ENCODE peak calls at places on chromosomes 6 and 20, in nine cellular contexts. B is suprapubic skin; A is lower lobe of right lung; X is CD4-positive, alpha-beta T cell; U is A549; J is PC-3; O is hepatocyte; Q is SK-N-SH; G is neural progenitor cell. D is an unnamed sample.

GRCh38 chr6:149846321-149846720 is 17.8 kb downstream of the LRP11 start:
- DNase-seq in B (no peak), Q (no peak), A (peak), U (no peak), G (no peak), O (no peak), J (peak), X (no peak), D (peak)

GRCh38 chr20:19129976-19130612 is 82.3 kb upstream of the SLC24A3 start:
- DNase-seq in X (no peak), A (no peak), B (no peak), O (peak), G (no peak), J (no peak), U (no peak), Q (no peak), D (no peak)

GRCh38 chr6:169326067-169326799 is 72.6 kb upstream of the THBS2 start:
- DNase-seq in Q (peak), U (no peak), G (peak), J (peak), B (no peak), O (peak), A (no peak), X (no peak), D (no peak)

GRCh38 chr6:39153766-39154397 is 38.9 kb upstream of the SAYSD1 start:
- DNase-seq in X (no peak), G (no peak), Q (no peak), O (no peak), U (no peak), A (no peak), J (no peak), B (no peak), D (no peak)

GRCh38 chr6:49457771-49458170 is 5.3 kb downstream of the MMUT start:
- DNase-seq in A (no peak), J (no peak), O (no peak), X (no peak), B (no peak), Q (no peak), G (no peak), U (no peak), D (no peak)

GRCh38 chr6:134964451-134965203 is 14.7 kb upstream of the ALDH8A1 start:
- DNase-seq in X (no peak), A (no peak), O (no peak), G (no peak), U (no peak), J (no peak), Q (no peak), B (no peak), D (no peak)

GRCh38 chr6:111644893-111645430 is 39.3 kb upstream of the TRAF3IP2 start:
- DNase-seq in O (no peak), B (peak), X (no peak), Q (no peak), J (no peak), A (no peak), U (no peak), G (no peak), D (no peak)

GRCh38 chr6:35973670-35974222 is 50.7 kb downstream of the SLC26A8 start:
- DNase-seq in G (no peak), A (no peak), X (no peak), B (no peak), O (peak), Q (no peak), U (no peak), J (peak), D (no peak)

GRCh38 chr20:45991616-45992015 is 17.1 kb upstream of the MMP9 start:
- DNase-seq in J (no peak), A (no peak), U (no peak), O (no peak), Q (no peak), G (no peak), B (no peak), X (no peak), D (peak)

GRCh38 chr6:24251339-24251738 is 106.5 kb downstream of the DCDC2 start:
- DNase-seq in B (no peak), U (no peak), G (no peak), Q (no peak), X (no peak), A (no peak), O (no peak), J (no peak), D (no peak)

GRCh38 chr6:151448623-151449022 is 3.3 kb downstream of the RMND1 start:
- DNase-seq in U (no peak), A (no peak), X (no peak), B (no peak), Q (no peak), O (no peak), G (peak), J (no peak), D (no peak)

GRCh38 chr20:51412991-51413471 is 129.5 kb downstream of the NFATC2 start:
- DNase-seq in J (no peak), A (no peak), G (no peak), X (no peak), B (peak), U (no peak), Q (peak), O (peak), D (peak)

GRCh38 chr6:137496909-137497721 is 2.9 kb upstream of the OLIG3 start:
- DNase-seq in O (no peak), Q (no peak), X (no peak), G (peak), A (no peak), J (no peak), U (no peak), B (no peak), D (no peak)

GRCh38 chr6:11805259-11806053 is 26.9 kb upstream of the ADTRP start:
- DNase-seq in A (no peak), Q (no peak), O (no peak), B (no peak), J (no peak), U (no peak), G (peak), X (no peak), D (no peak)

GRCh38 chr6:107491059-107491609 is 1.2 kb downstream of the SOBP start:
- DNase-seq in J (no peak), Q (peak), U (peak), X (no peak), B (peak), G (peak), A (peak), O (peak), D (no peak)

GRCh38 chr20:36184816-36185776 is 30.6 kb downstream of the EPB41L1 start:
- DNase-seq in A (no peak), X (no peak), O (no peak), B (no peak), Q (no peak), U (no peak), J (no peak), G (no peak), D (no peak)

GRCh38 chr6:130697661-130698535 is 129.3 kb upstream of the SMLR1 start:
- DNase-seq in O (peak), A (no peak), U (peak), X (peak), J (peak), G (peak), Q (peak), B (no peak), D (no peak)
- H3K27ac ChIP-seq in O (no peak), A (no peak), U (no peak), X (no peak), J (no peak), G (no peak), Q (no peak), B (no peak), D (no peak)

DNA sequence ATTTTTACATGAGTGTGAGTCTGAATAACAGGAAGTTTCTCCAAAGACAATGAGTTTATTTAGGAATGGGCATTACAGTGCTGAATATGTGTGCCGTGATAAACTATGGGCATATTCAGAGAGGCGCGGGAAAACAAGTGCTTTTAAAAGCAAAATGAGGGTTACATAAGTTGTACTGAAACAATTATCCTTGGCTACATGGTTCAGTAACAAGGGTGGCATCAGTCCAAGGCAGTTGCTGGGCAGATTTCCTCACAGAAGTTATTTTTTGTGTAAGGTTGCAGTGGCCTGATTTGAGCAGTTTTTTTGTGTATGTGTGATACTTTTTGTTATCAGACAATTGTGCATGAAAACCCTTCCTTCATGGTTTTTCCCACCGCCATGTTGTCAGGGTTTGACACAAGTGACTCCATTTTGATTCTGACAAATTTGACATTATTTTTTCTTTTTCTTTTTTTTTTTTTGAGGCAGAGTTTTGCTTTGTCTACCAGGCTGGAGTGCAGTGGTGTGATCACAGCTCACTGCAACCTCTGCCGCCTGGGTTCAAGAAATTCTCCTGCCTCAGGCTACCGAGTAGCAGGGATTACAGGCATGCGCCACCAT is 22.3 kb upstream of the PXDC1 start:
- DNase-seq in O (no peak), X (no peak), U (no peak), G (no peak), A (no peak), B (no peak), Q (no peak), J (no peak), D (no peak)
- TF ChIP-seq CTCF in O (no peak), X (no peak), U (no peak), G (no peak), A (no peak), B (no peak), Q (no peak), J (no peak), D (no peak)

GRCh38 chr20:25042531-25043498 is 15.1 kb downstream of the ACSS1 start:
- DNase-seq in U (no peak), G (no peak), J (no peak), Q (peak), O (no peak), A (peak), X (peak), B (no peak), D (no peak)
- H3K27ac ChIP-seq in U (no peak), G (no peak), J (no peak), Q (no peak), O (no peak), A (peak), X (peak), B (peak), D (no peak)

DNA sequence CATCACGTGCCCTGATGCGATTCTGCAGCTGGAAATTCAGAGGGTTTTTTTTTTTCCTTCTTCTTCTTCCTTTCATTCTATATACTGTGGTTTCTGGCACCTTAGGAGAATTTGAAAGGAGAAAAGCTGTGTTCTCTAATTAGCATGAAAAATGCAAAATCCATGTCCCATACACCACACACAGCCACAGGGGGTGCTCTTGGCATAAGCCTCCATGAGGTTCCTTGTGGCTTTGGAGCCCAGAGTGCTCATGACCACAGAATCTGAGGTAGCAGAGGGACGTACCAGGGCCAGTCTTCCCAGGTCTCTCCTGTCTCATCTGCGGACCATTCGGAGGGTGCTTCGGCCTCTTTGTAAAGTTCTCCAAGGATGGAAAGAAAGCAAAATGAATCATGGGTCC is 258.4 kb upstream of the CDH4 start:
- DNase-seq in U (peak), B (no peak), Q (peak), A (no peak), G (no peak), O (peak), J (peak), X (no peak), D (no peak)
- TF ChIP-seq CTCF in U (peak), B (no peak), Q (no peak), A (no peak), G (peak), O (peak), J (no peak), X (no peak), D (peak)

GRCh38 chr6:143745160-143746133 is 67.7 kb downstream of the PHACTR2 start:
- DNase-seq in Q (peak), U (peak), O (peak), A (peak), B (no peak), X (no peak), G (peak), J (peak), D (no peak)
- H3K27ac ChIP-seq in Q (no peak), U (peak), O (peak), A (peak), B (no peak), X (no peak), G (no peak), J (peak), D (no peak)

GRCh38 chr20:15512916-15513315 is 1060.3 kb downstream of the KIF16B start:
- DNase-seq in J (no peak), X (no peak), A (no peak), U (no peak), Q (no peak), B (no peak), O (no peak), G (no peak), D (no peak)

GRCh38 chr20:15511551-15511950 is 1061.7 kb downstream of the KIF16B start:
- DNase-seq in O (no peak), G (no peak), Q (no peak), X (no peak), J (no peak), B (no peak), A (no peak), U (no peak), D (no peak)

DNA sequence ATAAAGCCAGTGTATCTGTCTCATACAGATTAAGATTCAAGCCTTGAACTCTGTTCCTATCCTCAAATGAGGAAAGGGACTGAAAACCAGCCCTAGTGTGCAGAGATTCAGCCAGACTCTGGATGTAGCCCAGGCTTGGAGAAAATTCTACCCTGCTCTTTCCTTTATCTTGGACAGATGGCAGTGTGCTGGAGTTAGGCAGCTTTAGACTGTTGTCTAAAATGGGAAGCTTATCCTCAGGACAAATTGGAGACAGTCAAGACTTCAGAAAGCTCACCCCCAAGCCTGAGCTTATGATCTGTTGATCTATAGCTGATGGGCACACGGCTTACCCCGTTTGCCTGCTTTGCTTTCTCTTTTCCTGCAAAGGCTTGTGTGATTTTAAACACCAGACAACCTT is 1057.5 kb downstream of the KIF16B start:
- DNase-seq in A (no peak), J (peak), O (no peak), G (peak), U (no peak), Q (peak), X (no peak), B (no peak), D (no peak)
- TF ChIP-seq CTCF in A (no peak), J (no peak), O (no peak), G (no peak), U (no peak), Q (no peak), X (no peak), B (no peak), D (no peak)

GRCh38 chr6:118542184-118542952 is 5.7 kb upstream of the PLN start:
- DNase-seq in A (no peak), X (no peak), O (no peak), G (no peak), Q (no peak), U (no peak), B (no peak), J (peak), D (no peak)
- H3K27ac ChIP-seq in A (no peak), X (no peak), O (no peak), G (no peak), Q (no peak), U (no peak), B (no peak), J (no peak), D (no peak)